ENCODE peak calls at places on chromosome 6, in four cellular contexts. E is foreskin fibroblast, L is fibroblast of pulmonary artery, T is bronchial epithelial cell. K is an unnamed sample.

GRCh38 chr6:130779658-130780033 is 47.6 kb upstream of the SMLR1 start:
- DNase-seq in T (no peak), E (no peak), L (peak), K (no peak)

GRCh38 chr6:100209323-100210137 is 215.5 kb upstream of the MCHR2 start:
- DNase-seq in T (no peak), L (no peak), E (peak), K (no peak)

GRCh38 chr6:26330835-26331808 is 33.9 kb upstream of the BTN3A2 start:
- DNase-seq in L (no peak), T (peak), E (peak), K (no peak)

GRCh38 chr6:111210074-111210729 is 122.9 kb downstream of the SLC16A10 start:
- DNase-seq in L (peak), E (peak), T (peak), K (no peak)

GRCh38 chr6:12148317-12148801 is 136.2 kb downstream of the HIVEP1 start:
- DNase-seq in L (peak), T (peak), E (peak), K (no peak)

GRCh38 chr6:65110031-65110430 is 597.0 kb downstream of the EYS start:
- DNase-seq in E (no peak), L (peak), T (no peak), K (no peak)

GRCh38 chr6:117327149-117328004 is 62.0 kb downstream of the VGLL2 start:
- DNase-seq in L (no peak), E (no peak), T (no peak), K (no peak)

GRCh38 chr6:16684195-16684689 is 77.0 kb downstream of the ATXN1 start:
- DNase-seq in L (peak), E (no peak), T (peak), K (no peak)

GRCh38 chr6:46263709-46264091 is 92.9 kb upstream of the ENPP5 start:
- DNase-seq in L (peak), T (peak), E (peak), K (no peak)

GRCh38 chr6:139109558-139109957 is 25.3 kb upstream of the HECA start:
- DNase-seq in E (peak), T (no peak), L (peak), K (no peak)

GRCh38 chr6:747921-748320 is 55.0 kb upstream of the EXOC2 start:
- DNase-seq in L (no peak), T (no peak), E (peak), K (no peak)

GRCh38 chr6:12578097-12578496 is 138.5 kb upstream of the PHACTR1 start:
- DNase-seq in E (peak), L (no peak), T (peak), K (no peak)

GRCh38 chr6:9948600-9949138 is 466.2 kb downstream of the TFAP2A start:
- DNase-seq in L (no peak), E (no peak), T (no peak), K (no peak)

GRCh38 chr6:129481706-129482105 is 228.3 kb downstream of the ARHGAP18 start:
- DNase-seq in E (peak), L (no peak), T (no peak), K (no peak)

GRCh38 chr6:110341671-110342304 is 16.4 kb downstream of the METTL24 start:
- DNase-seq in T (no peak), L (peak), E (peak), K (no peak)

GRCh38 chr6:45687570-45687969 is 309.8 kb upstream of the SUPT3H start:
- DNase-seq in L (no peak), E (no peak), T (no peak), K (no peak)

GRCh38 chr6:2630891-2631458 is 119.7 kb downstream of the MYLK4 start:
- DNase-seq in E (peak), T (peak), L (peak), K (no peak)

GRCh38 chr6:1391692-1392309 is 2.4 kb downstream of the FOXF2 start:
- DNase-seq in T (no peak), E (peak), L (no peak), K (peak)

GRCh38 chr6:1388927-1389790 is at the start of gene FOXF2:
- DNase-seq in L (no peak), E (peak), T (no peak), K (no peak)

GRCh38 chr6:34813028-34813742 is 21.3 kb downstream of the BLTP3A start:
- DNase-seq in L (no peak), T (no peak), E (no peak), K (no peak)

GRCh38 chr6:6582111-6582510 is 6.4 kb upstream of the LY86 start:
- DNase-seq in T (no peak), E (no peak), L (no peak), K (no peak)

GRCh38 chr6:67287566-67287965 is 1347.5 kb upstream of the ADGRB3 start:
- DNase-seq in T (no peak), E (peak), L (peak), K (no peak)

GRCh38 chr6:56050530-56050929 is 175.1 kb upstream of the BMP5 start:
- DNase-seq in L (no peak), T (no peak), E (no peak), K (no peak)

GRCh38 chr6:156828280-156828703 is 51.1 kb downstream of the ARID1B start:
- DNase-seq in E (peak), L (peak), T (peak), K (no peak)

GRCh38 chr6:101380861-101381630 is 12.5 kb upstream of the GRIK2 start:
- DNase-seq in T (no peak), E (no peak), L (no peak), K (no peak)

GRCh38 chr6:46993846-46994245 is 48.3 kb downstream of the ADGRF1 start:
- DNase-seq in E (peak), T (peak), L (peak), K (no peak)

GRCh38 chr6:129923520-129923919 is 62.4 kb upstream of the TMEM244 start:
- DNase-seq in E (peak), L (peak), T (peak), K (no peak)

GRCh38 chr6:149082320-149082719 is 235.2 kb upstream of the TAB2 start:
- DNase-seq in E (peak), L (peak), T (peak), K (peak)

DNA sequence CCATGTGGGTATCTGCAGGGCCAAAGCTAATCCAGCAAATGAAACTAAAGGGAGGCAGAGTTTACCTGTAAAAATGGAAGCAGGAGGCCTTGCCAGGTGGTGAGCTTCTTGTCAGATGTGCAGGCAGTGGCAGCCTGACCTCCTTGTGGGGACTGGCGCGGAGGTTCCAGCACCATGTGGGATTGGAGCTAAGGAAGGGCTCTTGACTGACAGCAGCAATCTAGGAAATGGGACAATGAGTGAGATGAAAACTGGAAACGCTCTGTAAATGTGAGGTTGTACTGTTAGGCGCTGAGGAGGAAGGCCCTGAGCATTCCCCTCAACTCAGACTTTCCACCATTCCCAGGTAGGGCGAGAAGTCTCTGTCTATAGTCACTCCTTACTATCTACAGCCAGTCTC is 81.8 kb upstream of the ARMC2 start:
- DNase-seq in T (no peak), E (no peak), L (no peak), K (no peak)
- H3K4me3 ChIP-seq in T (no peak), E (no peak), L (no peak), K (no peak)

GRCh38 chr6:53654745-53655240 is 10.8 kb downstream of the KLHL31 start:
- DNase-seq in L (no peak), T (no peak), E (no peak), K (no peak)

GRCh38 chr6:53662457-53662856 is 3.1 kb downstream of the KLHL31 start:
- DNase-seq in L (no peak), T (no peak), E (no peak), K (no peak)

GRCh38 chr6:53664623-53665022 is 933 bp downstream of the KLHL31 start:
- DNase-seq in T (no peak), E (no peak), L (no peak), K (no peak)

GRCh38 chr6:53659458-53659857 is 6.1 kb downstream of the KLHL31 start:
- DNase-seq in E (no peak), L (no peak), T (peak), K (no peak)

DNA sequence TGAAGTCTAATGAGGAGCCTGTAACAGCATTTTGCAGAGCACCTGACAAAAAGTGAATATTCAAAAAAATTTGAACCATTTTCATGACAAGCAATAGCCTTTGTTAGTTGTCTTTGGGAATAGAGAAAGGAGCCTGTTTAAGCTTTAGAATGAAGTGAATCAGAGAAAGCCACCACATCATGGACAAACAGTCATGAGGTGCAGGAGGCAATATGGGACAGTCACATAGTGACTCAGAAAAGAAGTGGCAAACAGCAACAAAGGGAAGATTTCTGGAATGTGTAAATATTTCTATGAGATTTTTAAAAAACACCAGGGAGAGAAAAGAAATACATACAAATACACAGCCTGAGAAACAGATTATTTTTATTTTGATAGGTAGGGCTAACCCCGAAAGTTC is 6.6 kb downstream of the KLHL31 start:
- DNase-seq in E (no peak), T (peak), L (no peak), K (no peak)
- H3K4me3 ChIP-seq in E (no peak), T (no peak), L (no peak), K (no peak)

GRCh38 chr6:135280375-135281136 is 99.4 kb downstream of the MYB start:
- DNase-seq in T (no peak), E (peak), L (peak), K (no peak)
- H3K4me3 ChIP-seq in T (no peak), E (no peak), L (no peak), K (no peak)

GRCh38 chr6:119158057-119158848 is 79.8 kb upstream of the FAM184A start:
- DNase-seq in E (peak), L (peak), T (no peak), K (no peak)
- H3K4me3 ChIP-seq in E (no peak), L (no peak), T (no peak), K (no peak)

GRCh38 chr6:134185277-134185676 is 132.6 kb downstream of the SGK1 start:
- DNase-seq in T (no peak), L (no peak), E (no peak), K (no peak)

GRCh38 chr6:134186355-134186754 is 131.6 kb downstream of the SGK1 start:
- DNase-seq in L (no peak), E (no peak), T (no peak), K (no peak)

GRCh38 chr6:134187154-134187553 is 130.8 kb downstream of the SGK1 start:
- DNase-seq in L (no peak), E (no peak), T (no peak), K (no peak)

GRCh38 chr6:134182528-134182927 is 130.1 kb upstream of the SLC2A12 start:
- DNase-seq in E (no peak), L (no peak), T (no peak), K (no peak)

GRCh38 chr6:134183844-134184243 is 131.4 kb upstream of the SLC2A12 start:
- DNase-seq in T (no peak), L (no peak), E (no peak), K (no peak)
- H3K4me3 ChIP-seq in T (no peak), L (no peak), E (no peak), K (no peak)

DNA sequence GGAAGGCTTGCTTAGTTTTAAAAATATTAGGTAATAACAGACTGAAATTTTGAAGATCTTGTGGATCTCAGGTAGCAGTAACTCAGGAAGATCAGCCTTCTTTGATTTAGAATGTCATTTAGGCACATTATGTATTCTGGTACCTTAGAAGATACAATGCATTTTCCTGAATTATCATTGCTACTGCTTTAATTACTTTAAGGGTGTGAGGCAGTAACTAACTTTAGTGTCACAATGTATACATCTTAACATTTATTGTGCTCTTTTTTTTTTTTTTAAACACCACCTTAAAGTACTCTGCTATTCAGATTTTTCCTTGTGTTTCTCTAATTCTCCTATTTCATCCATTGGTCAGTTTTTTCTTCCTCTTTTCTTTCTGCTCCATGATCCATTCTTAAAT is 13.3 kb downstream of the MAPK14 start:
- DNase-seq in E (no peak), T (no peak), L (no peak), K (no peak)
- H3K4me3 ChIP-seq in E (no peak), T (no peak), L (no peak), K (no peak)

K was measured in lower leg skin.